ENCODE peak calls at places on chromosomes 2 and 18, in nine cellular contexts. P, K, T, E, X, Y, W, J and A are unnamed samples.

GRCh38 chr18:67104700-67105284 is 411.7 kb downstream of the DSEL start:
- DNase-seq in T (peak), P (peak), E (peak), X (peak), J (no peak), Y (peak), K (no peak), W (peak), A (peak)

GRCh38 chr2:51995293-51995692 is 963.4 kb upstream of the NRXN1 start:
- DNase-seq in P (peak), E (no peak), X (peak), K (no peak), J (no peak), W (no peak), Y (peak), T (no peak), A (no peak)

GRCh38 chr2:74003494-74004211 is 18.9 kb downstream of the TET3 start:
- DNase-seq in J (no peak), T (no peak), E (peak), K (peak), X (no peak), Y (peak), P (peak), W (no peak), A (no peak)

GRCh38 chr2:68564426-68564825 is 79.0 kb upstream of the PROKR1 start:
- DNase-seq in J (no peak), P (no peak), E (no peak), X (no peak), T (no peak), W (no peak), Y (no peak), K (no peak), A (no peak)

GRCh38 chr18:14106906-14107305 is 25.3 kb downstream of the ZNF519 start:
- DNase-seq in K (no peak), J (no peak), E (no peak), W (no peak), P (no peak), X (no peak), T (no peak), Y (no peak), A (no peak)

GRCh38 chr18:26909599-26910290 is 44.2 kb upstream of the AQP4 start:
- DNase-seq in W (no peak), P (no peak), Y (no peak), E (no peak), T (no peak), J (no peak), K (peak), X (no peak), A (no peak)

GRCh38 chr2:75012080-75012479 is 53.6 kb downstream of the POLE4 start:
- DNase-seq in P (no peak), X (no peak), W (no peak), T (no peak), E (no peak), J (no peak), K (no peak), Y (no peak), A (no peak)

GRCh38 chr18:23703057-23703986 is 14.1 kb downstream of the LAMA3 start:
- DNase-seq in Y (peak), P (peak), W (peak), T (no peak), X (peak), E (peak), J (no peak), K (peak), A (no peak)

GRCh38 chr2:37871453-37872191 is 53.5 kb upstream of the RMDN2 start:
- DNase-seq in E (no peak), W (no peak), P (peak), K (no peak), J (no peak), T (no peak), Y (no peak), X (no peak), A (no peak)

GRCh38 chr2:240353944-240354343 is 81.5 kb upstream of the GPC1 start:
- DNase-seq in X (no peak), E (no peak), K (no peak), W (no peak), T (no peak), Y (no peak), P (no peak), J (no peak), A (no peak)

GRCh38 chr2:221570321-221571107 is 1.6 kb downstream of the EPHA4 start:
- DNase-seq in Y (no peak), J (no peak), K (no peak), P (peak), X (peak), T (peak), W (no peak), E (peak), A (no peak)

GRCh38 chr2:227228061-227228667 is 63.7 kb downstream of the COL4A3 start:
- DNase-seq in K (no peak), T (peak), P (no peak), X (no peak), J (no peak), W (no peak), Y (no peak), E (peak), A (peak)

GRCh38 chr2:19879115-19879514 is 22.7 kb downstream of the TTC32 start:
- DNase-seq in E (no peak), P (no peak), X (no peak), T (no peak), W (no peak), K (no peak), J (no peak), Y (no peak), A (no peak)

GRCh38 chr2:177573120-177573519 is 180.5 kb downstream of the AGPS start:
- DNase-seq in T (no peak), Y (no peak), K (no peak), J (no peak), X (no peak), W (no peak), P (peak), E (no peak), A (no peak)

GRCh38 chr2:185738679-185739472 is at the start of gene FSIP2:
- DNase-seq in K (peak), T (peak), W (peak), E (no peak), P (peak), X (peak), Y (no peak), J (no peak), A (peak)

GRCh38 chr2:231557571-231558217 is 27.4 kb upstream of the NMUR1 start:
- DNase-seq in W (peak), T (peak), P (peak), J (peak), K (peak), E (peak), X (peak), Y (peak), A (peak)

GRCh38 chr2:233994191-233994590 is 56.3 kb upstream of the SPP2 start:
- DNase-seq in Y (no peak), W (no peak), E (no peak), P (no peak), X (no peak), J (no peak), K (no peak), T (no peak), A (no peak)

GRCh38 chr18:11323359-11323819 is 174.0 kb upstream of the PIEZO2 start:
- DNase-seq in Y (no peak), T (no peak), P (peak), J (no peak), X (no peak), K (no peak), W (no peak), E (no peak), A (no peak)

GRCh38 chr2:10297950-10298349 is 4.8 kb upstream of the HPCAL1 start:
- DNase-seq in Y (peak), K (no peak), W (no peak), T (peak), X (peak), J (peak), E (no peak), P (peak), A (no peak)

GRCh38 chr18:37913051-37913450 is 347.5 kb upstream of the CELF4 start:
- DNase-seq in J (no peak), K (no peak), T (no peak), E (no peak), X (no peak), W (no peak), Y (no peak), P (no peak), A (no peak)

GRCh38 chr2:105294844-105295481 is 34.6 kb downstream of the TGFBRAP1 start:
- DNase-seq in T (no peak), E (peak), P (peak), X (peak), J (no peak), K (peak), W (no peak), Y (peak), A (no peak)

GRCh38 chr2:120231974-120232635 is 8.9 kb upstream of the TMEM185B start:
- DNase-seq in Y (no peak), J (peak), W (no peak), E (no peak), K (no peak), X (no peak), T (peak), P (peak), A (no peak)

GRCh38 chr18:67628674-67629073 is 112.2 kb upstream of the DSEL start:
- DNase-seq in J (no peak), K (no peak), W (no peak), E (no peak), T (no peak), P (no peak), X (no peak), Y (no peak), A (no peak)

GRCh38 chr2:131032393-131032836 is 60.8 kb downstream of the FAM168B start:
- DNase-seq in P (no peak), T (no peak), K (no peak), J (no peak), W (no peak), E (no peak), Y (no peak), X (no peak), A (no peak)

GRCh38 chr2:225104971-225105370 is 62.7 kb upstream of the DOCK10 start:
- DNase-seq in K (no peak), J (no peak), Y (no peak), E (no peak), X (no peak), W (no peak), T (no peak), P (peak), A (no peak)

GRCh38 chr18:3514312-3515216 is 64.6 kb downstream of the TGIF1 start:
- DNase-seq in W (no peak), E (no peak), Y (no peak), T (no peak), P (no peak), X (no peak), K (no peak), J (no peak), A (no peak)

GRCh38 chr2:183000846-183001245 is 37.4 kb downstream of the NCKAP1 start:
- DNase-seq in Y (no peak), W (no peak), K (no peak), X (no peak), J (no peak), E (no peak), P (no peak), T (no peak), A (no peak)

GRCh38 chr2:240956935-240957655 is 41.3 kb upstream of the SNED1 start:
- DNase-seq in E (no peak), T (no peak), J (no peak), P (no peak), Y (no peak), X (no peak), W (no peak), K (no peak), A (peak)

GRCh38 chr2:100350661-100351185 is 28.4 kb upstream of the LONRF2 start:
- DNase-seq in J (no peak), K (no peak), T (no peak), E (peak), X (no peak), Y (no peak), W (no peak), P (no peak), A (no peak)

GRCh38 chr18:48475635-48476549 is 62.9 kb upstream of the CTIF start:
- DNase-seq in J (no peak), E (peak), K (peak), W (peak), X (peak), P (peak), Y (peak), T (peak), A (no peak)